ENCODE peak calls at places on chromosomes 3 and 15, in four cellular contexts. M, F, R and T are unnamed samples.

GRCh38 chr15:28935316-28935715 is 49.5 kb downstream of the APBA2 start:
- DNase-seq in M (peak), F (no peak), R (no peak), T (peak)

GRCh38 chr3:187902041-187902471 is 156.8 kb upstream of the BCL6 start:
- DNase-seq in M (no peak), F (no peak), R (no peak), T (no peak)

GRCh38 chr15:75107905-75108838 is 84.8 kb downstream of the PPCDC start:
- DNase-seq in M (peak), F (peak), R (no peak), T (no peak)

GRCh38 chr15:100866386-100867330 is 13.0 kb upstream of the ALDH1A3 start:
- DNase-seq in M (no peak), F (no peak), R (no peak), T (peak)

GRCh38 chr15:70535071-70535954 is 228.0 kb downstream of the UACA start:
- DNase-seq in M (no peak), F (no peak), R (no peak), T (no peak)

GRCh38 chr3:99570061-99570460 is 68.3 kb upstream of the COL8A1 start:
- DNase-seq in M (no peak), F (no peak), R (no peak), T (no peak)

GRCh38 chr3:16463119-16463518 is 50.4 kb downstream of the RFTN1 start:
- DNase-seq in M (no peak), F (no peak), R (no peak), T (no peak)

GRCh38 chr3:164250923-164251322 is 827.4 kb downstream of the SI start:
- DNase-seq in M (no peak), F (no peak), R (no peak), T (no peak)

GRCh38 chr3:138849541-138849940 is 14.8 kb upstream of the PIK3CB start:
- DNase-seq in M (peak), F (no peak), R (no peak), T (no peak)

GRCh38 chr3:24018784-24019570 is 73.9 kb downstream of the NR1D2 start:
- DNase-seq in M (no peak), F (no peak), R (no peak), T (no peak)

GRCh38 chr3:30198162-30198561 is 408.2 kb upstream of the TGFBR2 start:
- DNase-seq in M (no peak), F (no peak), R (no peak), T (no peak)

GRCh38 chr15:58492661-58493397 is 61.0 kb downstream of the LIPC start:
- DNase-seq in M (no peak), F (no peak), R (no peak), T (peak)

GRCh38 chr3:77605865-77606264 is 566.0 kb downstream of the ROBO2 start:
- DNase-seq in M (no peak), F (no peak), R (no peak), T (no peak)

GRCh38 chr3:68876112-68876713 is 56.1 kb downstream of the TAFA4 start:
- DNase-seq in M (peak), F (peak), R (peak), T (peak)

GRCh38 chr3:128726691-128727031 is 678 bp downstream of the RAB7A start:
- DNase-seq in M (peak), F (no peak), R (no peak), T (no peak)

GRCh38 chr3:192675958-192676649 is 51.2 kb downstream of the FGF12 start:
- DNase-seq in M (no peak), F (no peak), R (no peak), T (no peak)

GRCh38 chr15:44882499-44882968 is 74.0 kb upstream of the TERB2 start:
- DNase-seq in M (no peak), F (no peak), R (no peak), T (no peak)

GRCh38 chr3:38706961-38707360 is 57.5 kb upstream of the SCN5A start:
- DNase-seq in M (no peak), F (no peak), R (no peak), T (no peak)
- TF ChIP-seq SRF in M (no peak), F (no peak), R (no peak), T (no peak)

GRCh38 chr3:195900426-195901355 is 7.7 kb downstream of the TNK2 start:
- DNase-seq in M (peak), F (no peak), R (no peak), T (no peak)
- TF ChIP-seq SRF in M (no peak), F (no peak), R (no peak), T (no peak)

GRCh38 chr15:35616436-35617271 is 70.7 kb upstream of the DPH6 start:
- DNase-seq in M (no peak), F (no peak), R (no peak), T (no peak)
- TF ChIP-seq SRF in M (no peak), F (no peak), R (no peak), T (no peak)

GRCh38 chr15:32898414-32898813 is 180.6 kb downstream of the GREM1 start:
- DNase-seq in M (no peak), F (no peak), R (no peak), T (no peak)

GRCh38 chr15:32903591-32903990 is 185.8 kb downstream of the GREM1 start:
- DNase-seq in M (no peak), F (no peak), R (no peak), T (no peak)

GRCh38 chr15:32901995-32902394 is 184.2 kb downstream of the GREM1 start:
- DNase-seq in M (no peak), F (no peak), R (no peak), T (no peak)

GRCh38 chr15:32901192-32901591 is 183.4 kb downstream of the GREM1 start:
- DNase-seq in M (no peak), F (no peak), R (no peak), T (no peak)

GRCh38 chr15:32898991-32899613 is 181.3 kb downstream of the GREM1 start:
- DNase-seq in M (no peak), F (no peak), R (peak), T (no peak)
- TF ChIP-seq SRF in M (no peak), F (no peak), R (no peak), T (no peak)

DNA sequence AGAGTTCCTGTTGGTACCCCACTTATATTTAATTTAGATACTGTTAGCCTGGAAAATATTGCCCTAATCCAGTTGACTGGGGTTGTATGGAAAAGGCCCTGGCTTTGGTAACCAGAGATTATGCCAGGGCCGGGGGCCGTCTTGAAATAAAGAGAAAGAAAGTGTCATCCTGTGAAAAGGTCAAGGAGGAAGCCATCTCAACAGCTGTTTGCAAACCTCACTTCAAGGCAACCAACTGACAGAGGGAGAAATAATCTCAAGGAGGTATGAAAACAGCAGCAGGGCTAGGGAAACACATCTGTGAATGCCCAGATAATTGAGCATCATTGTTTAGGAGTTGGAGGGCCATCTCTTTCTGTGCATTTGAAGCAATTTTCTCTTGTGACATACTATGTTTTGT is 190.8 kb downstream of the SUCLG2 start:
- DNase-seq in M (no peak), F (no peak), R (no peak), T (no peak)
- TF ChIP-seq SRF in M (no peak), F (no peak), R (no peak), T (no peak)